ENCODE peak calls at places on chromosomes 4 and X, in seven cellular contexts. B, R, U, Z, O, E and V are unnamed samples. For H3K4me1, the result is how much of the 10 kb centered on the place peaks cover.

GRCh38 chr4:19945979-19946380 is 305.7 kb upstream of the SLIT2 start:
- DNase-seq in B (peak), R (no peak), U (no peak), Z (no peak), O (no peak), E (no peak), V (no peak)

GRCh38 chr4:109169160-109169559 is 133.3 kb downstream of the COL25A1 start:
- DNase-seq in B (no peak), R (no peak), U (no peak), Z (no peak), O (no peak), E (no peak), V (no peak)

GRCh38 chr4:40283968-40284367 is 51.2 kb upstream of the CHRNA9 start:
- DNase-seq in B (peak), R (no peak), U (peak), Z (no peak), O (peak), E (no peak), V (peak)

GRCh38 chr4:178814908-178815307 is 1372.7 kb upstream of the AGA start:
- DNase-seq in B (no peak), R (no peak), U (no peak), Z (no peak), O (no peak), E (no peak), V (no peak)

GRCh38 chr4:7844247-7844991 is 95.2 kb downstream of the AFAP1 start:
- DNase-seq in B (peak), R (peak), U (peak), Z (peak), O (peak), E (peak), V (peak)

GRCh38 chr4:6468376-6468775 is 4.0 kb downstream of the PPP2R2C start:
- DNase-seq in B (no peak), R (peak), U (no peak), Z (no peak), O (no peak), E (no peak), V (no peak)

GRCh38 chr4:177951026-177951425 is 508.8 kb upstream of the AGA start:
- DNase-seq in B (no peak), R (no peak), U (no peak), Z (no peak), O (no peak), E (no peak), V (no peak)

GRCh38 chr4:56637791-56638190 is 43.3 kb downstream of the HOPX start:
- DNase-seq in B (no peak), R (no peak), U (no peak), Z (no peak), O (no peak), E (no peak), V (no peak)

GRCh38 chr4:173205656-173206055 is 37.0 kb downstream of the GALNT7 start:
- DNase-seq in B (no peak), R (no peak), U (no peak), Z (no peak), O (no peak), E (peak), V (no peak)

GRCh38 chr4:188399834-188400233 is 260.6 kb downstream of the TRIML1 start:
- DNase-seq in B (no peak), R (peak), U (no peak), Z (no peak), O (no peak), E (no peak), V (peak)

GRCh38 chr4:95508421-95508820 is 40.4 kb downstream of the UNC5C start:
- DNase-seq in B (no peak), R (no peak), U (no peak), Z (no peak), O (no peak), E (no peak), V (no peak)

GRCh38 chr4:48681856-48682255 is 98.2 kb downstream of the FRYL start:
- DNase-seq in B (no peak), R (no peak), U (peak), Z (no peak), O (peak), E (no peak), V (peak)

GRCh38 chr4:7771056-7771455 is 168.6 kb downstream of the AFAP1 start:
- DNase-seq in B (no peak), R (no peak), U (no peak), Z (no peak), O (peak), E (no peak), V (no peak)

GRCh38 chr4:173318648-173319211 is 15.4 kb downstream of the HMGB2 start:
- DNase-seq in B (peak), R (no peak), U (peak), Z (no peak), O (peak), E (no peak), V (no peak)

GRCh38 chrX:3638280-3638873 is 75.1 kb downstream of the PRKX start:
- DNase-seq in B (peak), R (peak), U (peak), Z (no peak), O (peak), E (no peak), V (peak)

GRCh38 chr4:4384837-4385236 is 2.1 kb upstream of the NSG1 start:
- DNase-seq in B (no peak), R (peak), U (peak), Z (no peak), O (peak), E (no peak), V (no peak)

GRCh38 chr4:77451530-77451929 is 154.1 kb upstream of the CXCL13 start:
- DNase-seq in B (no peak), R (no peak), U (no peak), Z (no peak), O (no peak), E (no peak), V (no peak)

GRCh38 chr4:76892001-76892400 is 5.9 kb downstream of the SOWAHB start:
- DNase-seq in B (no peak), R (no peak), U (no peak), Z (no peak), O (no peak), E (no peak), V (no peak)

GRCh38 chrX:115364625-115365024 is 75.1 kb downstream of the LUZP4 start:
- DNase-seq in B (no peak), R (no peak), U (no peak), Z (no peak), O (no peak), E (no peak), V (peak)

GRCh38 chrX:20517565-20517964 is 250.9 kb upstream of the RPS6KA3 start:
- DNase-seq in B (no peak), R (no peak), U (no peak), Z (no peak), O (no peak), E (no peak), V (no peak)

GRCh38 chr4:9898596-9899345 is 117.3 kb downstream of the DRD5 start:
- DNase-seq in B (no peak), R (peak), U (no peak), Z (peak), O (no peak), E (no peak), V (peak)

GRCh38 chr4:53747401-53747800 is 156.1 kb upstream of the LNX1 start:
- DNase-seq in B (no peak), R (no peak), U (no peak), Z (no peak), O (no peak), E (no peak), V (no peak)

GRCh38 chr4:89752932-89753598 is 83.9 kb downstream of the SNCA start:
- DNase-seq in B (peak), R (no peak), U (no peak), Z (no peak), O (no peak), E (no peak), V (no peak)

GRCh38 chrX:101257448-101258259 is 33.5 kb downstream of the TAF7L start:
- DNase-seq in B (peak), R (no peak), U (peak), Z (no peak), O (no peak), E (no peak), V (no peak)

GRCh38 chrX:11351375-11352295 is 58.4 kb downstream of the AMELX start:
- DNase-seq in B (no peak), R (no peak), U (no peak), Z (no peak), O (no peak), E (no peak), V (no peak)

GRCh38 chr4:123600921-123601904 is 204.6 kb downstream of the SPRY1 start:
- DNase-seq in B (no peak), R (no peak), U (no peak), Z (no peak), O (no peak), E (no peak), V (no peak)

GRCh38 chr4:85050736-85051135 is 84.2 kb upstream of the WDFY3 start:
- DNase-seq in B (no peak), R (no peak), U (no peak), Z (no peak), O (no peak), E (no peak), V (no peak)

GRCh38 chrX:76148753-76149152 is 24.1 kb upstream of the PBDC1 start:
- DNase-seq in B (peak), R (peak), U (peak), Z (no peak), O (peak), E (no peak), V (no peak)

GRCh38 chr4:169984745-169985144 is 41.5 kb downstream of the MFAP3L start:
- DNase-seq in B (no peak), R (no peak), U (no peak), Z (no peak), O (no peak), E (no peak), V (no peak)

GRCh38 chr4:151532001-151532708 is 123.2 kb downstream of the FHIP1A start:
- DNase-seq in B (no peak), R (no peak), U (no peak), Z (no peak), O (no peak), E (no peak), V (no peak)

GRCh38 chr4:102599887-102600286 is 98.7 kb downstream of the NFKB1 start:
- DNase-seq in B (no peak), R (no peak), U (no peak), Z (no peak), O (no peak), E (no peak), V (no peak)

GRCh38 chrX:7614616-7615015 is 228.4 kb upstream of the VCX start:
- DNase-seq in B (no peak), R (no peak), U (no peak), Z (no peak), O (no peak), E (no peak), V (no peak)

GRCh38 chrX:7617994-7618393 is 225.0 kb upstream of the VCX start:
- DNase-seq in B (no peak), R (no peak), U (no peak), Z (no peak), O (no peak), E (no peak), V (no peak)
- H3K4me1 ChIP-seq in B (under half), R (under half), U (under half), Z (under half), O (under half), E (under half), V (under half)

GRCh38 chr4:159069922-159070321 is 33.0 kb upstream of the RAPGEF2 start:
- DNase-seq in B (peak), R (no peak), U (no peak), Z (no peak), O (no peak), E (no peak), V (no peak)

GRCh38 chr4:159075531-159075932 is 27.3 kb upstream of the RAPGEF2 start:
- DNase-seq in B (no peak), R (no peak), U (no peak), Z (no peak), O (no peak), E (no peak), V (no peak)

GRCh38 chr4:159071178-159071968 is 31.5 kb upstream of the RAPGEF2 start:
- DNase-seq in B (peak), R (peak), U (no peak), Z (no peak), O (no peak), E (no peak), V (peak)

GRCh38 chr4:159070742-159071141 is 32.1 kb upstream of the RAPGEF2 start:
- DNase-seq in B (peak), R (no peak), U (no peak), Z (no peak), O (no peak), E (no peak), V (no peak)

DNA sequence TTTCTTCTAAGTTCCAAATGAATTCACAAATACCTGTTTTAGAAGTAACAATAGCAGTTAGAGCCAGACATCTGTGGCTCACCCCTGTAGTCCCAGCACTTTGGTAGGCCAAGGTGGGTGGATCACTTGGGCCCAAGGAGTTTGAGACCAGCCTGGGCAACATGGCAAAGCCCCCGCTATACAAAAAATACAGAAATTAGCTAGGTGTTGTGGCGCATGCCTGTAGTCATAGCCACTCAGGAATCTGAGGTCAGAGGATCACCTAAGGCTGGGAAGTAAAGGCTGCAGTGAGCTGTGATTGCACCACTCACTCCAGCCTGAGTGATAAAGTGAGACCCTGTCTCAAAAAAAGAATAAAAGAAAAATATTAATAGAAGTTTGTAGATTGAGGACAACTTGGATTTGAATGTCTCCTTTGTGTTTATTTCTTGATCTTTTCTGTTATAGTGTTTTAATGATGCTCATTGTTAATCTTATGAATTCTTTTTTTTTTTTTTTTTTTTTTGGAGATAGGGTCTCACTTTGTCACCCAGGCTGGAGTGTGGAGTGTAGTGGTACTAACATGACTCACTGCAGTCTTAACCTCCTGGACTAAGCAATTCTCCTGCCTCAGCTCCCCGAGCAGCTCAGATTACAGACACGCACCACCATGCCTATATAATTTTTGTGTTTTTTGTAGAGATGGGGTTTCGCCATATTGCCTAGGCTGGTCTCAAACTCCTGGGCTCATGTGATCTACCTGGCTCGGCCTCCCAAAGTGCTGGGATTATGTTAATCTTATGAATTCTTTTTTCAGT is 30.7 kb upstream of the RAPGEF2 start:
- DNase-seq in B (no peak), R (no peak), U (no peak), Z (no peak), O (no peak), E (no peak), V (no peak)
- H3K4me3 ChIP-seq in B (no peak), R (no peak), U (no peak), Z (no peak), O (no peak), E (no peak), V (no peak)

GRCh38 chr4:41731569-41731968 is 17.0 kb downstream of the PHOX2B start:
- DNase-seq in B (no peak), R (no peak), U (no peak), Z (no peak), O (no peak), E (no peak), V (no peak)
- H3K4me1 ChIP-seq in B (under half), R (under half), U (under half), Z (under half), O (under half), E (under half), V (under half)

DNA sequence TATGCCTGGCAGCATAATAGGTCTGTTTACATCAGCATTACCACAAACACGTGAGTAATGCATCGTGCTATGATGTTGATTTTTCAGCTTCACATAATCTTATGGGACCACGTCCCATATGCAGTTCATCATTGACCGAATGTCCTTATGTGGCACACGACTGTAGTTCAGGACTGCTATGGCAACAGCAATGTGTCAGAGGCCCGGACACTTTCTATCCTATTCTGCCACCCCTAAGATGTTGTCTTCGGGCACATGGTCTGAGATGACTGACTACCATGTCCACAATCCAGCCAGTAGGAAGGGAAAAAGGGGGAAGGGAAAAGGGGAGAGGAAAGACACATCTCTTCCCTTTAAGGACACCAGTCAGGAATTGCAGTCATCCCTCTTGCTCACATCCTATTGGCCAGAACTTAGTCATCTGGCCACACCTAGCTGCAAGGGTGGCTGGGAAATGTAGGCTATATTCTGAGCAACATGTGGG is 196.0 kb upstream of the RBPJ start:
- DNase-seq in B (peak), R (no peak), U (no peak), Z (no peak), O (no peak), E (no peak), V (peak)
- H3K4me3 ChIP-seq in B (no peak), R (no peak), U (no peak), Z (no peak), O (no peak), E (no peak), V (no peak)

DNA sequence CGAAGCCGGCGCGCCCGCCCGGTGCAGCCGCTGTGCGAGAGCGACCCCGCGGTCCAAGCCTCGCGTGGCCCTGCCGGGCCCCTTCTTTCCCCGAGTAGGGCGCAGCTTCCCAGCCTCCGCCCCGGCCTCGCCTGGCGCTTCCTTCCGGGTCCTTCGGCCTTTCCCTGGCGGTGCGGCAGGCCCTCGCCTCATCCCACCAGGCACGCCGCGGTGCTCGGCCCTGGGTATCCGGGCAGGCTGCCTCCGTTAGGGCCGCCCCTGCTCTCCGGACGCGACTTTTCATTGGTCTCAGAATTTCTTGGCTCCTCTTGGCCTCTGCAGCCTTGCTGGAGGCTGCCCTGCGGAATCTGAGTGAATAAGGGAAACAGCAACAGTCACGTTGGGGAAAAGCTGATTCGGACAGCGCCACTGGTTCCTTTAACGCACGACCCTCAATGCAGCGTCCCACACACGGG is 429 bp downstream of the UVSSA start:
- DNase-seq in B (peak), R (peak), U (peak), Z (peak), O (no peak), E (peak), V (peak)
- H3K4me1 ChIP-seq in B (under half), R (under half), U (under half), Z (under half), O (under half), E (under half), V (under half)

DNA sequence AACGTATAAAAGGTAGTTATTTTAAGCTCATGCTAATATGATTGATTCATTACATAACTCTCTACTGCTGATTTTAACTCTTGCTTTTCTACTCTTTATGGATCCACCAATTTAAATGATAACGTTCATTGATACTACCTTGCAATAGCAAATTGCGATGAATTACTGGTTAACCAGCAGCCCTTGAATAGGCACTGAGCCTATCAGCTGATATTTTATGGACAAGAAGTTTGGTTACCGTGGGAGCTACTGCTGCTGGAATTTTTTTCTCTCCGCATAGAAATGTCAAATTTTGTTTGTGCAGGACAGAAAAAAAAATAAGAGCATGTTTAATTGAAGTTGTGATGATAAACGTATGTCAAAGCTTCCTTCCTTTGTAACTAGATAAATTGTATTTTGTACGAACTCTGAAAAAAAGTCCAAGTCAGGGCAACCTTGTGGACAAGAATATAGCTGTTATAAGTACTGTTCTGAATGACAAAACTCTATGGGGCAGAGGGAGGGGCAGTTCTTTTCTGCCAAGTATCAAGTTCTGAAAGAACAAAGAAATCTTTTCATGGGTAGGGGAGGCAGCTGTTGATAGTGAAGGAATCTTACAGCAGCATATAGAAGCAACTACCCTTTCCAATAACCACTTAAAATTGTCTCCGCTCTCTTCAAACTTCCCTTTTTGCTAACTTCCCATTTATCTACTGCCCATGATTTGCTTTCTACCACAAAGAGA is 434.9 kb upstream of the PABPC4L start:
- DNase-seq in B (no peak), R (no peak), U (no peak), Z (no peak), O (no peak), E (no peak), V (no peak)
- H3K4me3 ChIP-seq in B (no peak), R (no peak), U (no peak), Z (no peak), O (no peak), E (no peak), V (no peak)

DNA sequence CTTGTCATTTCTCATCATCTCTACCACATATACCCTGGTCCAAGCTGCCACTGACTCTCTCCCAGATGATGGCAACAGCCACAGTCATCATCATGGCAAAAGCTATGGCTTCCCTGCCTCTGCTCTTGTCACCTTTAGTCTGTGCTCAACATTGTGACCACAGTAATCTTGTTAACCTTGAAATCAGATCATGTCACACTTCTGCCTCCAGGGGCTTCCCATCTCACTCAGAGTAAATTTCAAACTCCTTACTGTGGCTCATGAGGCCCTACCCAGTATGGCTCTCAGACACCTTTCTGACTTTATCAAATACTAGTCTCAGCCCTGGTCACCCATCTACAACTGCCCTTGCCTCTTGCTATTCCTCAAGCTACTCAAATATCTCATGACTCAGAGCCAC is 41.2 kb upstream of the STIM2 start:
- DNase-seq in B (no peak), R (peak), U (peak), Z (no peak), O (no peak), E (no peak), V (no peak)
- H3K4me1 ChIP-seq in B (under half), R (under half), U (under half), Z (under half), O (under half), E (under half), V (under half)

DNA sequence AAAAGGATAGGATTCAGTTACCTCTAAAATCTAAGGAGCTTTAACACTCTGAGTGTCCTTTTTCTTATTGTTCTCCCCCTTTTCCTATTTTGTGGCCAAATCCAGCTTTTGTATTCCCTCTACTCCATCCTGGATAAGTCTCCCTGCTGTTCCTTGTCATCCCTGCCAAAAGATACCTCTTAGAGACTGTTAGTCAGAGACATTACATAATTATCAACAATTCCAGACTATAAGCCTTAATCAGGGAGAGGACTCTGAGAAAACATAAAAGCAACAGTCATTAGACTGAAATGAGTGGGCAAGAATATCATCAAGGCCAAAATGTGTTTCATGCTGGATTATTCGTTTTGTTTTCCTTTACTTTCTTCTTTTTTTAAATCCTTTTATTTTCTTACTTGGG is 206.9 kb downstream of the FAM47B start:
- DNase-seq in B (no peak), R (no peak), U (no peak), Z (no peak), O (no peak), E (no peak), V (no peak)
- H3K4me3 ChIP-seq in B (no peak), R (no peak), U (no peak), Z (no peak), O (no peak), E (no peak), V (no peak)